ENCODE peak calls at places on chromosome 1, in six cellular contexts. W is psoas muscle; P is stimulated activated CD4-positive, alpha-beta T cell treated with anti-CD3 and anti-CD28 coated beads, Interleukin-12 subunit alpha, Interleukin-12 subunit beta, amount 100 ng/mL, for 4 hours; K is cardiac fibroblast; J is AG09309; V is stimulated activated effector memory CD8-positive, alpha-beta T cell treated with anti-CD3 and anti-CD28 coated beads, Interleukin-12 subunit alpha, Interleukin-12 subunit beta, amount 100 ng/mL, for 72 hours. Q is an unnamed sample.

GRCh38 chr1:10852486-10852885 is 56.0 kb upstream of the CASZ1 start:
- DNase-seq in W (no peak), P (no peak), K (no peak), J (no peak), V (no peak), Q (no peak)

GRCh38 chr1:11563560-11564069 is 84.7 kb downstream of the DISP3 start:
- DNase-seq in W (no peak), P (no peak), K (peak; percentile 11), J (no peak), V (no peak), Q (no peak)

GRCh38 chr1:89525169-89525855 is 683 bp downstream of the LRRC8B start:
- DNase-seq in W (no peak), P (peak; percentile 37), K (no peak), J (no peak), V (peak; percentile 22), Q (peak; percentile 19)

GRCh38 chr1:29984544-29985375 is 738.6 kb downstream of the MATN1 start:
- DNase-seq in W (no peak), P (no peak), K (no peak), J (no peak), V (no peak), Q (peak; percentile 33)

GRCh38 chr1:156895408-156895874 is 1.9 kb downstream of the PEAR1 start:
- DNase-seq in W (no peak), P (no peak), K (no peak), J (no peak), V (no peak), Q (peak; percentile 35)

GRCh38 chr1:74611887-74612286 is 61.7 kb downstream of the ERICH3 start:
- DNase-seq in W (no peak), P (no peak), K (peak; percentile 1), J (no peak), V (no peak), Q (no peak)

GRCh38 chr1:183039985-183040447 is 16.8 kb downstream of the LAMC1 start:
- DNase-seq in W (no peak), P (no peak), K (peak; percentile 65), J (peak; percentile 78), V (no peak), Q (peak; percentile 95)

GRCh38 chr1:244173765-244174164 is 122.7 kb downstream of the ZBTB18 start:
- DNase-seq in W (no peak), P (no peak), K (no peak), J (no peak), V (no peak), Q (no peak)

GRCh38 chr1:75165264-75165663 is 31.1 kb downstream of the LHX8 start:
- DNase-seq in W (no peak), P (no peak), K (no peak), J (no peak), V (no peak), Q (no peak)

GRCh38 chr1:46211051-46211450 is 7.9 kb downstream of the LURAP1 start:
- DNase-seq in W (no peak), P (no peak), K (no peak), J (no peak), V (no peak), Q (peak; percentile 24)

GRCh38 chr1:163535807-163536206 is 214.1 kb downstream of the NUF2 start:
- DNase-seq in W (no peak), P (no peak), K (peak; percentile 37), J (peak; percentile 8), V (no peak), Q (peak; percentile 59)